ENCODE peak calls at places on chromosomes 5 and 9, in five cellular contexts. One of them, this sample, is unnamed.

GRCh38 chr5:59506285-59506877 is 387.1 kb downstream of the PDE4D start:
- DNase-seq in lower lobe of right lung: no peak
- DNase-seq in choroid plexus epithelial cell: peak; percentile 77
- DNase-seq in H1: no peak
- DNase-seq in OCI-LY7: peak; percentile 57
- DNase-seq in this sample: no peak

GRCh38 chr5:55456216-55456895 is 78.4 kb downstream of the PLPP1 start:
- DNase-seq in lower lobe of right lung: no peak
- DNase-seq in choroid plexus epithelial cell: peak; percentile 40
- DNase-seq in H1: no peak
- DNase-seq in OCI-LY7: no peak
- DNase-seq in this sample: no peak

GRCh38 chr5:34833991-34834793 is 4.8 kb upstream of the TTC23L start:
- DNase-seq in lower lobe of right lung: no peak
- DNase-seq in choroid plexus epithelial cell: peak; percentile 85
- DNase-seq in H1: no peak
- DNase-seq in OCI-LY7: no peak
- DNase-seq in this sample: no peak

GRCh38 chr9:134814598-134815215 is 65.9 kb upstream of the FCN2 start:
- DNase-seq in lower lobe of right lung: no peak
- DNase-seq in choroid plexus epithelial cell: peak; percentile 58
- DNase-seq in H1: no peak
- DNase-seq in OCI-LY7: no peak
- DNase-seq in this sample: peak; percentile 34

GRCh38 chr9:127495884-127496555 is 44.7 kb downstream of the LRSAM1 start:
- DNase-seq in lower lobe of right lung: no peak
- DNase-seq in choroid plexus epithelial cell: no peak
- DNase-seq in H1: no peak
- DNase-seq in OCI-LY7: no peak
- DNase-seq in this sample: no peak

GRCh38 chr5:54785729-54786548 is 199.5 kb downstream of the ESM1 start:
- DNase-seq in lower lobe of right lung: peak; percentile 71
- DNase-seq in choroid plexus epithelial cell: peak; percentile 23
- DNase-seq in H1: no peak
- DNase-seq in OCI-LY7: peak; percentile 28
- DNase-seq in this sample: no peak

GRCh38 chr5:159022178-159022556 is 77.5 kb downstream of the EBF1 start:
- DNase-seq in lower lobe of right lung: peak; percentile 53
- DNase-seq in choroid plexus epithelial cell: peak; percentile 69
- DNase-seq in H1: no peak
- DNase-seq in OCI-LY7: no peak
- DNase-seq in this sample: peak; percentile 76

GRCh38 chr9:113199683-113200329 is 21.3 kb downstream of the FKBP15 start:
- DNase-seq in lower lobe of right lung: no peak
- DNase-seq in choroid plexus epithelial cell: no peak
- DNase-seq in H1: no peak
- DNase-seq in OCI-LY7: no peak
- DNase-seq in this sample: no peak

GRCh38 chr9:128027166-128027539 is 40.0 kb downstream of the NAIF1 start:
- DNase-seq in lower lobe of right lung: no peak
- DNase-seq in choroid plexus epithelial cell: peak; percentile 80
- DNase-seq in H1: no peak
- DNase-seq in OCI-LY7: peak; percentile 39
- DNase-seq in this sample: no peak

DNA sequence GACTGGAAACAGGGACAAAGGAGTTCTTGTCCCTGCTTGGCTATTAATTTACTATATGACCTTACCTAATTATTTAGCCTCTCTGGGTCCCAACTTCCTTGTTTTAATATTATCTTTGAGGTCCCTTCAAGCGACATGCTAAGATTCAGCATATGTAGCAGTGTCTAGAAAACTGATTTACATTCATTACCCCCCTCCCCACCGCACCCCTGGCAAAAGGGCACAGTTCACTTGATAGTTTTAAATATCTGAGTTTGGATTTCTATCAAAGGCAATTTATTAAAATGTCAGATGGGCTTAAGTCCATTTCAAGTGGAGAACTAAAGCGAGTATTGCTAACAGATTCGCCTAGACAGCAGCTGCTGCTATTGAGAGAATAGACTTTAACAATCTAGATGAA is 3.9 kb downstream of the CEMIP2 start:
- DNase-seq in lower lobe of right lung: no peak
- DNase-seq in choroid plexus epithelial cell: no peak
- DNase-seq in H1: no peak
- DNase-seq in OCI-LY7: no peak
- DNase-seq in this sample: no peak
- H3K4me3 ChIP-seq in lower lobe of right lung: peak overlapping the region; percentile 88
- H3K4me3 ChIP-seq in choroid plexus epithelial cell: no peak overlapping the region
- H3K4me3 ChIP-seq in H1: no peak overlapping the region
- H3K4me3 ChIP-seq in OCI-LY7: no peak overlapping the region
- H3K4me3 ChIP-seq in this sample: no peak overlapping the region

DNA sequence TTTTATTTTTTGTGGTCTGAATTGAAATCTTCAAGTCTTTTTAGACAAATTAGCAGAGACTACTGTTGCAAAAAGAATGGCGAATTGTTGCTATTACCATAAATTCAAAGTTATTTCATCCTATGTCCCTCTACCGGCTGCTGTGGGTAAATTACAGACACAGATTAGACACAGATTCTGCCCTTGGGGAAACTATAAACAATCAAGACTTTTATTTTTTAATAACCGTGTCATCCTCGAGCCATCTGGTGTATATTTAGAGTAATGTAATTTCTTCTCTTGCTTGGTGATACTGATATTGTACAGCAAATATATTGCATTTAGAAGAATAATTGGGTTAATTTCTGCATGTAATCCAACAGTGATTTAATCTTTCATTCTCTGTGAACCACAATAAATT is 228.0 kb upstream of the ADAMTSL1 start:
- DNase-seq in lower lobe of right lung: no peak
- DNase-seq in choroid plexus epithelial cell: peak; percentile 30
- DNase-seq in H1: no peak
- DNase-seq in OCI-LY7: no peak
- DNase-seq in this sample: no peak
- TF ChIP-seq CTCF in lower lobe of right lung: no peak
- TF ChIP-seq CTCF in choroid plexus epithelial cell: peak; percentile 63
- TF ChIP-seq CTCF in H1: no peak
- TF ChIP-seq CTCF in OCI-LY7: no peak
- TF ChIP-seq CTCF in this sample: peak; percentile 37

DNA sequence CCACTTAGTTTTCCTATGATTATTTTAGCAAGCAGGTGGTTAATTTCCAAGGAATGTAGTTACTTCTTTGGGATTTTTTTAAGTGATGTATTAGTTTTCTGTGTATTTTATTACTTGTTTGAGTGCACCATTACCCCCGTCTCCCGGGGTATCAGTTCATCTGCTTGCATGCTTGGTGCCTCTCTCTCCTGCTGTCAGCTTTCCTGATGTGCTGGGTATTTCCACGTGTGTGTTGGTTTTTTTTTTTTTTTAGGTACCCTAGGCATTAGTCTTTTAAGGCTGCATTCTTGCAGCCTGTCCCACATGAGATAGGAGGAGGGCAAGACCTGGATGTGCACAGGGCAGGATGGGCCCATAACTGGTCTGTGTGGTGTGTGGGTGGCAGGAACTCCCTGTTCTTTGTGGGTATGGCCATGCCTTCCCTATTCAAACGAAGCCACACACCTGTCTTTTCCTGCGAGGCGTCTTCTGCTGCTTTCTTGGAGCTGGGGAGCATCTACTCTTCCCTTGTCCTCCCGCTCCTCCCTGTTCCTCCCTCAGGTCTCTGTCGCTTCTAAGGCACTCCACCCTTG is 6.7 kb downstream of the SYK start:
- DNase-seq in lower lobe of right lung: no peak
- DNase-seq in choroid plexus epithelial cell: no peak
- DNase-seq in H1: no peak
- DNase-seq in OCI-LY7: no peak
- DNase-seq in this sample: no peak
- H3K4me3 ChIP-seq in lower lobe of right lung: no peak overlapping the region
- H3K4me3 ChIP-seq in choroid plexus epithelial cell: no peak overlapping the region
- H3K4me3 ChIP-seq in H1: no peak overlapping the region
- H3K4me3 ChIP-seq in OCI-LY7: peak overlapping the region; percentile 91
- H3K4me3 ChIP-seq in this sample: no peak overlapping the region

GRCh38 chr9:15422355-15423327 is at the start of gene SNAPC3:
- DNase-seq in lower lobe of right lung: peak; percentile 97
- DNase-seq in choroid plexus epithelial cell: peak; percentile 96
- DNase-seq in H1: peak; percentile 95
- DNase-seq in OCI-LY7: peak; percentile 95
- DNase-seq in this sample: peak; percentile 69

GRCh38 chr9:15426019-15426418 is 3.3 kb downstream of the SNAPC3 start:
- DNase-seq in lower lobe of right lung: no peak
- DNase-seq in choroid plexus epithelial cell: no peak
- DNase-seq in H1: no peak
- DNase-seq in OCI-LY7: peak; percentile 65
- DNase-seq in this sample: no peak

GRCh38 chr9:15421532-15421931 is 1.1 kb upstream of the SNAPC3 start:
- DNase-seq in lower lobe of right lung: no peak
- DNase-seq in choroid plexus epithelial cell: no peak
- DNase-seq in H1: no peak
- DNase-seq in OCI-LY7: no peak
- DNase-seq in this sample: no peak

GRCh38 chr9:15420796-15421195 is 1.9 kb upstream of the SNAPC3 start:
- DNase-seq in lower lobe of right lung: no peak
- DNase-seq in choroid plexus epithelial cell: no peak
- DNase-seq in H1: no peak
- DNase-seq in OCI-LY7: no peak
- DNase-seq in this sample: no peak

GRCh38 chr9:15423328-15423985 is 781 bp downstream of the SNAPC3 start:
- DNase-seq in lower lobe of right lung: no peak
- DNase-seq in choroid plexus epithelial cell: peak; percentile 63
- DNase-seq in H1: no peak
- DNase-seq in OCI-LY7: peak; percentile 50
- DNase-seq in this sample: no peak
- TF ChIP-seq CTCF in lower lobe of right lung: no peak
- TF ChIP-seq CTCF in choroid plexus epithelial cell: peak; percentile 51
- TF ChIP-seq CTCF in H1: no peak
- TF ChIP-seq CTCF in OCI-LY7: no peak
- TF ChIP-seq CTCF in this sample: peak; percentile 26

GRCh38 chr5:172806897-172807672 is 27.0 kb upstream of the ERGIC1 start:
- DNase-seq in lower lobe of right lung: peak; percentile 95
- DNase-seq in choroid plexus epithelial cell: peak; percentile 94
- DNase-seq in H1: peak; percentile 67
- DNase-seq in OCI-LY7: peak; percentile 68
- DNase-seq in this sample: no peak
- H3K4me3 ChIP-seq in lower lobe of right lung: peak overlapping the region; percentile 35
- H3K4me3 ChIP-seq in choroid plexus epithelial cell: peak overlapping the region; percentile 37
- H3K4me3 ChIP-seq in H1: no peak overlapping the region
- H3K4me3 ChIP-seq in OCI-LY7: peak overlapping the region; percentile 11
- H3K4me3 ChIP-seq in this sample: no peak overlapping the region

DNA sequence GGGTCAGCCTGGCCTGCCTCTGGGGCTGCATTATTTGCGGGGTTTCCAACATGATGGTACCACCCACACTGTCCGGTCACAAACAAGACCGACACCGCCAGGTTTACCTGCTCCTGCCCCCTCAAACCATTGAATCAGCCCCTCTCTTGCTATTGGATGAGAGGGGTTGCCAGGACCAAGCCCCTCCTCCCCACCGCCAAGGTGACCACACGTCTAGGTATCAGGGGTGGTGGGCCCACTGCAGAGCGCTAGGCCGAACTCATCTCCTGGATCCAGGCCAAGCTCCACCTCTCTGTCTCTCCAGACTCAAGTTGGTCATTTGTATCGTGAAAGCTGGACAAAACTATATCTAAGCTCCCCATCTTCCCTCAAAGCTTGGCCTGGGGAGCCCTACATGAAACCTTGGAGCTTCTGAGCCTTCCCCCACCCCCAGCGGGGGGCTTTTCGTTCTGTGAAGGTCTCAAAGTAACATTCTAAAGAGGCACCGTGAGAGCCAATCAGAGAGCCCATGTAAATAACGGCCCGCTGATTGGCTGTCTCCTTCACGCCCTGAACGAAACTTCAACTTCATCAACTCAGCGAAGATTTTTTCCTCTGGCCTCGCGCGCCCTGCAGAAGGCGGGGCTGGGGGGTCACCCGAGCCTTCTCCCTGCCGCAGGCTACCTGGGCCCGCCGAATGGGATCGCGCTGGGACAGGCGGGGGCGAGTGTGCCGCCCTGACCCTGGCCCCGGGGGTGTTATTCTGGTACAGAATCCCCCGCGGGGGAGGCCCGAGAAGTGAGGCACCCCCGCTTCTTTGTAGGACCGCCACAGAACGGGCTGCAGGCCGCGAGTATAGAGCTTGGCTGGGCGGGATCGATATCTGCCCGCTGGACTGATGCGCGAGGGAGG is 49.6 kb upstream of the PSD2 start:
- DNase-seq in lower lobe of right lung: peak; percentile 56
- DNase-seq in choroid plexus epithelial cell: peak; percentile 92
- DNase-seq in H1: peak; percentile 89
- DNase-seq in OCI-LY7: peak; percentile 71
- DNase-seq in this sample: no peak
- TF ChIP-seq CTCF in lower lobe of right lung: no peak
- TF ChIP-seq CTCF in choroid plexus epithelial cell: no peak
- TF ChIP-seq CTCF in H1: no peak
- TF ChIP-seq CTCF in OCI-LY7: no peak
- TF ChIP-seq CTCF in this sample: no peak

This sample was measured in AG09309.